ENCODE peak calls at places on chromosome 5, in five cellular contexts. V is right cardiac atrium, Z is fibroblast of lung, U is PC-9, R is body of pancreas. C is an unnamed sample. For H3K4me1, the result is how much of the 10 kb centered on the place peaks cover.

GRCh38 chr5:100840364-100840763 is 62.7 kb downstream of the ST8SIA4 start:
- DNase-seq in V (no peak), Z (peak), U (peak), R (no peak), C (peak)

GRCh38 chr5:173633304-173633703 is 16.9 kb upstream of the BOD1 start:
- DNase-seq in V (no peak), Z (no peak), U (no peak), R (no peak), C (no peak)

GRCh38 chr5:179793470-179794139 is at the start of gene LTC4S:
- DNase-seq in V (peak), Z (peak), U (no peak), R (peak), C (no peak)

GRCh38 chr5:113771483-113771882 is 258.0 kb downstream of the YTHDC2 start:
- DNase-seq in V (no peak), Z (no peak), U (no peak), R (no peak), C (no peak)

GRCh38 chr5:157610990-157611389 is 35.4 kb upstream of the ADAM19 start:
- DNase-seq in V (no peak), Z (no peak), U (no peak), R (no peak), C (no peak)

GRCh38 chr5:38673671-38674071 is 117.2 kb upstream of the LIFR start:
- DNase-seq in V (no peak), Z (no peak), U (no peak), R (no peak), C (peak)

GRCh38 chr5:171619196-171619595 is 166.4 kb upstream of the SMIM23 start:
- DNase-seq in V (no peak), Z (no peak), U (no peak), R (no peak), C (no peak)

GRCh38 chr5:26833596-26833995 is 204.8 kb downstream of the CDH9 start:
- DNase-seq in V (no peak), Z (no peak), U (no peak), R (no peak), C (peak)

GRCh38 chr5:59367791-59368394 is 525.6 kb downstream of the PDE4D start:
- DNase-seq in V (peak), Z (peak), U (no peak), R (peak), C (peak)

GRCh38 chr5:7565559-7565958 is 169.6 kb downstream of the ADCY2 start:
- DNase-seq in V (no peak), Z (no peak), U (no peak), R (no peak), C (no peak)

GRCh38 chr5:159412284-159413046 is 82.2 kb upstream of the IL12B start:
- DNase-seq in V (no peak), Z (no peak), U (no peak), R (peak), C (peak)

GRCh38 chr5:13625616-13626198 is 318.8 kb downstream of the DNAH5 start:
- DNase-seq in V (no peak), Z (no peak), U (no peak), R (no peak), C (no peak)

GRCh38 chr5:170635706-170636105 is 131.9 kb downstream of the KCNIP1 start:
- DNase-seq in V (no peak), Z (no peak), U (no peak), R (no peak), C (no peak)

GRCh38 chr5:72347801-72348305 is 27.7 kb downstream of the PTCD2 start:
- DNase-seq in V (no peak), Z (peak), U (peak), R (no peak), C (peak)

GRCh38 chr5:175713930-175714329 is 56.1 kb downstream of the HRH2 start:
- DNase-seq in V (no peak), Z (no peak), U (no peak), R (no peak), C (no peak)

GRCh38 chr5:55231476-55232193 is 1.8 kb downstream of the CCNO start:
- DNase-seq in V (peak), Z (peak), U (peak), R (peak), C (no peak)

GRCh38 chr5:15794117-15794985 is 294.4 kb downstream of the FBXL7 start:
- DNase-seq in V (no peak), Z (peak), U (no peak), R (no peak), C (peak)

GRCh38 chr5:56480305-56481146 is 247.4 kb upstream of the ANKRD55 start:
- DNase-seq in V (peak), Z (peak), U (no peak), R (peak), C (peak)

GRCh38 chr5:1175801-1176472 is 25.5 kb upstream of the SLC6A19 start:
- DNase-seq in V (peak), Z (no peak), U (no peak), R (peak), C (no peak)

GRCh38 chr5:53820119-53820801 is 259.8 kb downstream of the NDUFS4 start:
- DNase-seq in V (no peak), Z (no peak), U (no peak), R (no peak), C (no peak)

GRCh38 chr5:11377896-11378295 is 526.4 kb downstream of the CTNND2 start:
- DNase-seq in V (no peak), Z (no peak), U (no peak), R (no peak), C (no peak)

GRCh38 chr5:10515492-10515891 is 48.4 kb upstream of the ANKRD33B start:
- DNase-seq in V (no peak), Z (no peak), U (no peak), R (no peak), C (no peak)

GRCh38 chr5:93294184-93294583 is 286.8 kb downstream of the NR2F1-AS1 start:
- DNase-seq in V (no peak), Z (no peak), U (peak), R (no peak), C (no peak)

GRCh38 chr5:176798094-176798876 is 12.1 kb upstream of the UNC5A start:
- DNase-seq in V (no peak), Z (no peak), U (no peak), R (no peak), C (no peak)

GRCh38 chr5:147898875-147899401 is 7.4 kb downstream of the C5orf46 start:
- DNase-seq in V (no peak), Z (no peak), U (peak), R (no peak), C (no peak)

GRCh38 chr5:100519075-100519474 is 16.1 kb upstream of the FAM174A start:
- DNase-seq in V (no peak), Z (no peak), U (no peak), R (no peak), C (no peak)

GRCh38 chr5:14364096-14364495 is 217.5 kb upstream of the OTULINL start:
- DNase-seq in V (no peak), Z (peak), U (no peak), R (no peak), C (peak)

GRCh38 chr5:162068412-162068811 is 839 bp downstream of the GABRG2 start:
- DNase-seq in V (peak), Z (no peak), U (peak), R (peak), C (peak)

GRCh38 chr5:2904956-2905355 is 153.5 kb upstream of the IRX2 start:
- DNase-seq in V (no peak), Z (no peak), U (no peak), R (no peak), C (no peak)

GRCh38 chr5:38540348-38540747 is 16.1 kb downstream of the LIFR start:
- DNase-seq in V (peak), Z (no peak), U (no peak), R (peak), C (no peak)

GRCh38 chr5:88145603-88146467 is 122.8 kb downstream of the TMEM161B start:
- DNase-seq in V (peak), Z (peak), U (no peak), R (no peak), C (no peak)

GRCh38 chr5:158770506-158770905 is 329.2 kb downstream of the EBF1 start:
- DNase-seq in V (no peak), Z (no peak), U (no peak), R (no peak), C (peak)

GRCh38 chr5:83991566-83992224 is 271.0 kb upstream of the HAPLN1 start:
- DNase-seq in V (no peak), Z (no peak), U (no peak), R (no peak), C (no peak)

GRCh38 chr5:14173419-14174234 is 30.5 kb downstream of the TRIO start:
- DNase-seq in V (no peak), Z (peak), U (peak), R (no peak), C (peak)

GRCh38 chr5:68224561-68225187 is 9.1 kb downstream of the PIK3R1 start:
- DNase-seq in V (no peak), Z (peak), U (no peak), R (no peak), C (no peak)
- H3K4me1 ChIP-seq in V (under half), Z (under half), U (under half), R (under half), C (under half)

DNA sequence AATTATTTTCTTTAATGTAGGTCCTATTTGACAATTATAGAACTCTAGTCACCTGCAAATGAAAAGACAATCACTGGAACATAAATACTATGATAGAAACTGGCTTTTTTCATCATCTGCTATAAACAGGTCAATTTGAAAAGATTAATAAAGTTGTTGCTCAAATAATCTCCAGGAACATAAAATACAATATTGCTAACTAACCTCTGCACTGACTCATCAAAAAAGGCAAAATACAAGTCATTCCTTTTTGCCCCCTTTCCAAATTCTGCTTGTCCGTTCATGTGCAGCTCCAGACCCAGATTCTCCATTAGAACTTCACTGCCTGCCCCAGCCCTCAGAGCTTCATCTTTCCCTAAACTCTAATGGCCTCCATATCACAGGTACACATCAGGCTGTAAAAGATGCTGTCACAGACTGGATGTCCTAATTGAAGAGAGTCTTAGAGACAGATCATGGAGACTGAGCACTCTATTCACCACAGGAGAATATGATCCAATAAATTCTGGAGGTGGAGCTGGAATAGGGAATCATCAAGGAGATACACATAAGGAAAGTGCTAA is 1.6 kb downstream of the DCTN4 start:
- DNase-seq in V (no peak), Z (no peak), U (no peak), R (no peak), C (no peak)
- H3K4me1 ChIP-seq in V (under half), Z (under half), U (under half), R (under half), C (under half)

GRCh38 chr5:148910216-148910615 is 83.8 kb downstream of the ADRB2 start:
- DNase-seq in V (no peak), Z (no peak), U (no peak), R (no peak), C (no peak)

GRCh38 chr5:148910686-148911361 is 84.4 kb downstream of the ADRB2 start:
- DNase-seq in V (peak), Z (peak), U (peak), R (peak), C (peak)

GRCh38 chr5:148909766-148910165 is 83.4 kb downstream of the ADRB2 start:
- DNase-seq in V (no peak), Z (no peak), U (peak), R (no peak), C (no peak)

GRCh38 chr5:148906968-148907367 is 80.6 kb downstream of the ADRB2 start:
- DNase-seq in V (no peak), Z (no peak), U (no peak), R (no peak), C (no peak)

GRCh38 chr5:148909001-148909400 is 82.6 kb downstream of the ADRB2 start:
- DNase-seq in V (no peak), Z (peak), U (no peak), R (no peak), C (no peak)
- H3K4me1 ChIP-seq in V (under half), Z (under half), U (half or more), R (under half), C (under half)

GRCh38 chr5:135320718-135321484 is 78.1 kb downstream of the MACROH2A1 start:
- DNase-seq in V (no peak), Z (no peak), U (no peak), R (no peak), C (no peak)
- H3K4me1 ChIP-seq in V (under half), Z (under half), U (under half), R (under half), C (under half)

GRCh38 chr5:69497006-69497520 is 4.5 kb downstream of the OCLN start:
- DNase-seq in V (no peak), Z (peak), U (no peak), R (no peak), C (no peak)

GRCh38 chr5:69502375-69503143 is 10.0 kb downstream of the OCLN start:
- DNase-seq in V (no peak), Z (peak), U (peak), R (no peak), C (no peak)

GRCh38 chr5:69503144-69503488 is 10.5 kb downstream of the OCLN start:
- DNase-seq in V (no peak), Z (no peak), U (no peak), R (no peak), C (no peak)

GRCh38 chr5:69494481-69494880 is 1.9 kb downstream of the OCLN start:
- DNase-seq in V (no peak), Z (no peak), U (no peak), R (no peak), C (no peak)

DNA sequence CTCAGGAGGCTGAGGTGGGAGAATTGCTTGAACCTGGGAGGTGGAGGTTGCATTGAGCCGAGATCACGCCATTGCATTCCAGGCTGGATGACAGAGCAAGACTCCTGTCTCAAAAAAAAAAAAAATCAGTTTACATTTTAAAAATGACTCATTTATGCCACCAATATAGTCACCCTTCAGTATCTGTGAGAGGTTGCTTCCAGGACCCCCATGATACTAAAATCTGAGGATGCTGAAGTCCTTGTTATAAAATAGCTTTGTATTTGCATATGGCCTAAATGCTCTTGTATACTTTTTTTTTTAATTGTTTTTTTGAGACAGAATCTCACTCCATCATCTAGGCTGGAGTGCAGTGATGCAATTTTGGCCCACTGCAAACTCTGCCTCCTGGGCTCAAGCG is 5.8 kb downstream of the OCLN start:
- DNase-seq in V (no peak), Z (no peak), U (peak), R (no peak), C (no peak)
- H3K4me1 ChIP-seq in V (under half), Z (under half), U (half or more), R (half or more), C (under half)

GRCh38 chr5:150595466-150596031 is 44.9 kb upstream of the SYNPO start:
- DNase-seq in V (peak), Z (no peak), U (no peak), R (no peak), C (no peak)

GRCh38 chr5:150596313-150596712 is 44.1 kb upstream of the SYNPO start:
- DNase-seq in V (no peak), Z (no peak), U (no peak), R (no peak), C (peak)

GRCh38 chr5:150593593-150593992 is 46.9 kb upstream of the SYNPO start:
- DNase-seq in V (peak), Z (no peak), U (no peak), R (no peak), C (no peak)

GRCh38 chr5:150596826-150597225 is 43.6 kb upstream of the SYNPO start:
- DNase-seq in V (no peak), Z (no peak), U (no peak), R (no peak), C (peak)

GRCh38 chr5:150593996-150594395 is 46.5 kb upstream of the SYNPO start:
- DNase-seq in V (peak), Z (no peak), U (no peak), R (no peak), C (no peak)
- H3K4me1 ChIP-seq in V (under half), Z (under half), U (under half), R (under half), C (under half)

GRCh38 chr5:132423443-132423898 is 54.0 kb downstream of the SLC22A5 start:
- DNase-seq in V (no peak), Z (no peak), U (no peak), R (no peak), C (no peak)

GRCh38 chr5:132419517-132420468 is 50.3 kb downstream of the SLC22A5 start:
- DNase-seq in V (peak), Z (peak), U (peak), R (peak), C (peak)

GRCh38 chr5:132420706-132421272 is 51.3 kb downstream of the SLC22A5 start:
- DNase-seq in V (no peak), Z (no peak), U (no peak), R (peak), C (peak)

GRCh38 chr5:132422720-132423442 is 53.4 kb downstream of the SLC22A5 start:
- DNase-seq in V (peak), Z (peak), U (peak), R (peak), C (no peak)

DNA sequence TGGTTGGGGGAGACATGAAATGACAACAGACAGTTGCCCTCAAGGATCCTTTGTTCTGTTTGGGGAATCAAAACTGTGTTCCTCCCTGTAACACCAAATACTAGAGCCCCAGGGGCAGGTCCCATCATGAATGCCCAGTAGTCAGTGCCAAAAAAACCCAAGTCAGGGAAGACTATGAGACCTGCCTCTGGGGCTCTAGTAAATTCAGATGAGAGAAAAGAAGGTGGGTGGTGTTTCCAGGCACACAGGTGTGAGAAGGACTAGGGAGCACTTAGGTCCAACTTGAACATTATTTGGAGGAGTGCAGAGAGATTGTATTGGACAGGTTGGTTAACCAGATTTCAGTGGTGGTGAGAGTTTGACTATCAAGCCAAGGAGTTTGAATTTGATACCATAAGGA is 51.9 kb downstream of the SLC22A5 start:
- DNase-seq in V (no peak), Z (no peak), U (no peak), R (no peak), C (peak)
- H3K4me1 ChIP-seq in V (half or more), Z (half or more), U (half or more), R (half or more), C (under half)